ENCODE peak calls at places on chromosome 7, in eight cellular contexts. S, T, J, O, R, E, W and P are unnamed samples.

GRCh38 chr7:158377800-158378623 is 209.6 kb downstream of the PTPRN2 start:
- DNase-seq in T (no peak), R (no peak), W (no peak), O (no peak), J (no peak), E (no peak), S (no peak), P (no peak)

GRCh38 chr7:85479918-85480658 is 293.2 kb upstream of the SEMA3D start:
- DNase-seq in O (peak), J (no peak), T (no peak), W (no peak), S (no peak), E (no peak), R (peak), P (no peak)

GRCh38 chr7:130669051-130669700 is 628 bp upstream of the COPG2 start:
- DNase-seq in J (no peak), W (no peak), T (no peak), E (no peak), S (no peak), R (no peak), O (no peak), P (no peak)

GRCh38 chr7:48426966-48427555 is 255.8 kb downstream of the ABCA13 start:
- DNase-seq in E (peak), R (no peak), O (peak), J (no peak), T (no peak), S (no peak), W (peak), P (no peak)

GRCh38 chr7:2621061-2621828 is 10.5 kb upstream of the TTYH3 start:
- DNase-seq in R (no peak), S (no peak), E (no peak), O (peak), T (no peak), J (no peak), W (no peak), P (peak)

GRCh38 chr7:17184805-17185689 is 113.4 kb upstream of the AHR start:
- DNase-seq in W (no peak), J (no peak), R (peak), O (no peak), T (no peak), S (no peak), E (no peak), P (no peak)

GRCh38 chr7:12594122-12594897 is 23.8 kb downstream of the SCIN start:
- DNase-seq in T (no peak), J (no peak), R (no peak), W (no peak), O (peak), S (no peak), E (no peak), P (no peak)

GRCh38 chr7:135204271-135204872 is 7.0 kb downstream of the WDR91 start:
- DNase-seq in W (no peak), O (no peak), S (no peak), T (no peak), E (no peak), J (no peak), R (no peak), P (no peak)

GRCh38 chr7:63899691-63900393 is 98.8 kb upstream of the ZNF722 start:
- DNase-seq in O (no peak), J (peak), T (peak), E (peak), W (peak), S (peak), R (no peak), P (peak)

GRCh38 chr7:29639386-29639785 is 75.8 kb downstream of the PRR15 start:
- DNase-seq in S (no peak), W (no peak), T (no peak), E (no peak), J (no peak), O (no peak), R (no peak), P (no peak)

GRCh38 chr7:146478975-146479492 is 362.4 kb downstream of the CNTNAP2 start:
- DNase-seq in S (no peak), R (no peak), W (no peak), O (no peak), T (no peak), E (no peak), J (no peak), P (no peak)

GRCh38 chr7:85004402-85004801 is 182.5 kb downstream of the SEMA3D start:
- DNase-seq in T (no peak), E (no peak), O (peak), W (no peak), J (no peak), S (no peak), R (no peak), P (no peak)

GRCh38 chr7:135341049-135341448 is 107.4 kb downstream of the STRA8 start:
- DNase-seq in S (no peak), J (no peak), O (no peak), W (no peak), T (no peak), R (no peak), E (peak), P (no peak)

GRCh38 chr7:54680377-54681005 is 78.5 kb downstream of the SEC61G start:
- DNase-seq in R (no peak), O (no peak), E (no peak), T (no peak), J (no peak), S (no peak), W (no peak), P (no peak)

GRCh38 chr7:3404490-3404889 is 103.4 kb downstream of the SDK1 start:
- DNase-seq in W (peak), O (no peak), E (no peak), T (no peak), S (no peak), R (peak), J (no peak), P (no peak)

GRCh38 chr7:27130540-27131389 is at the start of gene HOXA4:
- DNase-seq in J (peak), R (no peak), E (peak), S (peak), W (peak), O (peak), T (peak), P (peak)

GRCh38 chr7:114628362-114628761 is 213.7 kb downstream of the FOXP2 start:
- DNase-seq in T (no peak), W (no peak), E (no peak), J (no peak), R (no peak), S (no peak), O (no peak), P (no peak)

GRCh38 chr7:37408241-37408884 is 40.3 kb downstream of the ELMO1 start:
- DNase-seq in T (no peak), W (no peak), J (no peak), E (no peak), O (no peak), R (no peak), S (no peak), P (no peak)

GRCh38 chr7:143287935-143288826 is at the start of gene CASP2:
- DNase-seq in J (peak), W (peak), T (peak), R (peak), E (peak), S (peak), O (peak), P (peak)

GRCh38 chr7:27167170-27167505 is 1.8 kb upstream of the HOXA9 start:
- DNase-seq in W (no peak), T (no peak), R (no peak), O (peak), J (no peak), E (no peak), S (no peak), P (no peak)

GRCh38 chr7:80277434-80278427 is 143.1 kb downstream of the GNAI1 start:
- DNase-seq in T (no peak), S (no peak), O (peak), W (peak), E (no peak), J (no peak), R (no peak), P (no peak)

GRCh38 chr7:26760499-26760898 is 103.9 kb downstream of the SKAP2 start:
- DNase-seq in S (no peak), E (no peak), W (no peak), T (no peak), O (no peak), J (no peak), R (no peak), P (no peak)

GRCh38 chr7:77216233-77216632 is 16.6 kb upstream of the FGL2 start:
- DNase-seq in T (no peak), O (no peak), E (no peak), R (no peak), W (no peak), J (no peak), S (no peak), P (no peak)

GRCh38 chr7:104450861-104451260 is 122.5 kb downstream of the LHFPL3 start:
- DNase-seq in S (no peak), T (no peak), E (no peak), W (no peak), R (no peak), J (no peak), O (no peak), P (no peak)

GRCh38 chr7:41674505-41675023 is 28.3 kb downstream of the INHBA start:
- DNase-seq in S (no peak), T (no peak), J (no peak), O (no peak), W (no peak), R (no peak), E (no peak), P (no peak)

GRCh38 chr7:7201583-7202374 is 19.4 kb downstream of the C1GALT1 start:
- DNase-seq in E (peak), T (peak), W (peak), J (no peak), S (peak), O (no peak), R (no peak), P (no peak)

GRCh38 chr7:88668591-88668990 is 90.9 kb upstream of the ZNF804B start:
- DNase-seq in O (no peak), R (no peak), E (no peak), J (no peak), W (no peak), S (no peak), T (no peak), P (no peak)

GRCh38 chr7:151025924-151026671 is 1.8 kb upstream of the ATG9B start:
- DNase-seq in J (no peak), R (no peak), E (no peak), W (peak), O (no peak), S (no peak), T (no peak), P (no peak)

GRCh38 chr7:2622869-2623697 is 8.7 kb upstream of the TTYH3 start:
- DNase-seq in W (no peak), O (no peak), R (no peak), E (peak), T (no peak), S (no peak), J (no peak), P (no peak)

GRCh38 chr7:107661081-107661864 is 645 bp downstream of the SLC26A4 start:
- DNase-seq in W (peak), R (no peak), E (peak), T (no peak), O (peak), S (peak), J (no peak), P (peak)

GRCh38 chr7:15600298-15600697 is 38.5 kb upstream of the AGMO start:
- DNase-seq in W (no peak), R (no peak), O (no peak), S (no peak), T (no peak), E (no peak), J (no peak), P (no peak)

GRCh38 chr7:129943352-129943751 is 9.4 kb downstream of the UBE2H start:
- DNase-seq in S (no peak), T (no peak), E (no peak), R (no peak), O (no peak), J (no peak), W (no peak), P (no peak)

GRCh38 chr7:112383671-112384417 is 66.4 kb upstream of the IFRD1 start:
- DNase-seq in R (no peak), O (no peak), J (no peak), W (peak), E (no peak), S (no peak), T (no peak), P (no peak)

GRCh38 chr7:68684246-68684850 is 913.9 kb upstream of the AUTS2 start:
- DNase-seq in W (no peak), O (no peak), S (no peak), R (no peak), E (no peak), J (no peak), T (no peak), P (no peak)

GRCh38 chr7:92641921-92642511 is 51.8 kb upstream of the FAM133B start:
- DNase-seq in W (peak), T (no peak), E (no peak), O (peak), R (no peak), J (no peak), S (peak), P (no peak)

GRCh38 chr7:7190142-7190541 is 7.8 kb downstream of the C1GALT1 start:
- DNase-seq in E (no peak), J (no peak), R (no peak), O (peak), S (no peak), T (no peak), W (no peak), P (no peak)

GRCh38 chr7:56046728-56047445 is 4.4 kb downstream of the PSPH start:
- DNase-seq in O (peak), J (no peak), T (no peak), R (peak), W (peak), S (no peak), E (peak), P (no peak)

GRCh38 chr7:41053830-41054229 is 649.1 kb downstream of the INHBA start:
- DNase-seq in W (no peak), J (no peak), R (no peak), O (peak), S (no peak), E (no peak), T (no peak), P (no peak)

GRCh38 chr7:5635461-5636445 is 145.7 kb downstream of the RNF216 start:
- DNase-seq in W (no peak), O (no peak), E (no peak), T (no peak), S (no peak), R (no peak), J (no peak), P (no peak)